ENCODE peak calls at places on chromosomes 11 and 22, in five cellular contexts. S, B, L, U and C are unnamed samples.

GRCh38 chr11:2665747-2666710 is 33.8 kb downstream of the KCNQ1OT1 start:
- DNase-seq in U (no peak), S (no peak), B (no peak), L (no peak), C (no peak)

GRCh38 chr11:70863186-70863585 is 389.2 kb downstream of the SHANK2 start:
- DNase-seq in U (no peak), S (no peak), B (no peak), L (no peak), C (no peak)

GRCh38 chr11:118291453-118291852 is 13.1 kb upstream of the CD3E start:
- DNase-seq in U (no peak), S (peak; percentile 40), B (no peak), L (no peak), C (no peak)

GRCh38 chr22:36387664-36387913 is 178 bp downstream of the MYH9 start:
- DNase-seq in S (no peak), L (no peak), U (no peak), B (no peak), C (no peak)

GRCh38 chr22:16955081-16955480 is 52.9 kb downstream of the GAB4 start:
- DNase-seq in L (no peak), B (no peak), S (no peak), U (no peak), C (no peak)

GRCh38 chr22:37498289-37498909 is 12.2 kb upstream of the MFNG start:
- DNase-seq in L (peak; percentile 44), U (peak; percentile 3), S (no peak), B (no peak), C (no peak)

GRCh38 chr11:111046291-111046690 is 199.2 kb upstream of the POU2AF2 start:
- DNase-seq in S (no peak), U (no peak), B (peak; percentile 63), L (no peak), C (no peak)

GRCh38 chr22:50076646-50077624 is 8.3 kb downstream of the MLC1 start:
- DNase-seq in B (no peak), U (no peak), L (no peak), S (no peak), C (no peak)

GRCh38 chr11:124788521-124788920 is 11.7 kb downstream of the MSANTD2 start:
- DNase-seq in U (no peak), B (no peak), S (no peak), L (no peak), C (peak; percentile 8)

GRCh38 chr22:25029181-25029580 is 76.7 kb downstream of the KIAA1671 start:
- DNase-seq in S (no peak), L (no peak), U (no peak), B (no peak), C (no peak)

GRCh38 chr11:95556342-95557151 is 233.0 kb downstream of the FAM76B start:
- DNase-seq in S (peak; percentile 35), L (peak; percentile 32), B (peak; percentile 68), U (no peak), C (peak; percentile 15)

GRCh38 chr11:36142439-36142838 is 146.8 kb downstream of the COMMD9 start:
- DNase-seq in S (no peak), B (no peak), L (no peak), U (no peak), C (no peak)

GRCh38 chr22:49006207-49007012 is 821.3 kb downstream of the BRD1 start:
- DNase-seq in U (no peak), S (no peak), B (no peak), L (no peak), C (no peak)

GRCh38 chr11:35619030-35619753 is 932 bp downstream of the FJX1 start:
- DNase-seq in B (peak; percentile 64), L (peak; percentile 73), S (peak; percentile 52), U (peak; percentile 64), C (no peak)

GRCh38 chr11:27625347-27625912 is 74.8 kb downstream of the BDNF start:
- DNase-seq in B (no peak), L (no peak), U (no peak), S (no peak), C (no peak)

GRCh38 chr11:103234974-103235373 is 125.7 kb downstream of the DYNC2H1 start:
- DNase-seq in S (peak; percentile 56), L (no peak), U (no peak), B (peak; percentile 14), C (no peak)

GRCh38 chr22:38697055-38697980 is 3.4 kb downstream of the JOSD1 start:
- DNase-seq in S (peak; percentile 36), L (no peak), B (peak; percentile 59), U (no peak), C (peak; percentile 42)

GRCh38 chr11:69352181-69352580 is 58.2 kb downstream of the MYEOV start:
- DNase-seq in S (peak; percentile 45), L (no peak), B (no peak), U (no peak), C (no peak)

GRCh38 chr22:47452184-47452583 is 689.7 kb downstream of the TBC1D22A start:
- DNase-seq in S (no peak), B (no peak), L (no peak), U (no peak), C (no peak)

GRCh38 chr11:85898456-85898855 is 43.3 kb downstream of the CCDC83 start:
- DNase-seq in L (no peak), U (no peak), B (no peak), S (peak; percentile 31), C (peak; percentile 22)

GRCh38 chr11:688681-689080 is 6.3 kb downstream of the DEAF1 start:
- DNase-seq in L (no peak), B (no peak), S (no peak), U (no peak), C (no peak)

GRCh38 chr22:21766933-21767462 is 31.4 kb upstream of the YPEL1 start:
- DNase-seq in U (no peak), B (no peak), S (no peak), L (no peak), C (no peak)

GRCh38 chr11:2940930-2941821 is 12.0 kb upstream of the PHLDA2 start:
- DNase-seq in L (no peak), U (no peak), B (peak; percentile 28), S (no peak), C (peak; percentile 69)

GRCh38 chr22:39316440-39317083 is 2.9 kb downstream of the RPL3 start:
- DNase-seq in B (peak; percentile 94), U (peak; percentile 36), L (no peak), S (peak; percentile 95), C (peak; percentile 93)

GRCh38 chr11:61828629-61829407 is 718 bp downstream of the FADS2 start:
- DNase-seq in L (peak; percentile 71), U (peak; percentile 17), B (peak; percentile 27), S (peak; percentile 34), C (peak; percentile 22)

GRCh38 chr11:65185869-65186341 is 4.2 kb downstream of the CAPN1 start:
- DNase-seq in S (no peak), B (no peak), L (no peak), U (no peak), C (no peak)

GRCh38 chr11:16604784-16605439 is 133.5 kb upstream of the C11orf58 start:
- DNase-seq in B (peak; percentile 40), L (no peak), U (peak; percentile 11), S (peak; percentile 29), C (peak; percentile 12)

GRCh38 chr11:126830216-126830615 is 170.4 kb downstream of the KIRREL3 start:
- DNase-seq in S (no peak), U (no peak), B (no peak), L (no peak), C (no peak)

GRCh38 chr11:124769804-124770774 is 8.0 kb upstream of the ESAM start:
- DNase-seq in L (no peak), U (no peak), S (peak; percentile 86), B (no peak), C (peak; percentile 77)

GRCh38 chr11:61966673-61967176 is 709 bp downstream of the FTH1 start:
- DNase-seq in L (no peak), S (peak; percentile 39), U (no peak), B (peak; percentile 30), C (no peak)

GRCh38 chr11:119990306-119991021 is 147.4 kb downstream of the TRIM29 start:
- DNase-seq in B (no peak), U (no peak), S (peak; percentile 4), L (no peak), C (no peak)

GRCh38 chr11:41497974-41498373 is 38.5 kb upstream of the LRRC4C start:
- DNase-seq in U (no peak), S (peak; percentile 44), L (no peak), B (no peak), C (no peak)

GRCh38 chr11:1484716-1485503 is 1.7 kb downstream of the MOB2 start:
- DNase-seq in B (no peak), S (no peak), L (no peak), U (no peak), C (no peak)

GRCh38 chr11:20417771-20418170 is 30.3 kb downstream of the PRMT3 start:
- DNase-seq in S (no peak), U (no peak), B (no peak), L (no peak), C (no peak)

GRCh38 chr22:31923166-31923565 is 21.2 kb upstream of the YWHAH start:
- DNase-seq in U (no peak), S (peak; percentile 9), B (no peak), L (no peak), C (no peak)

GRCh38 chr11:128763224-128763623 is 69.4 kb downstream of the FLI1 start:
- DNase-seq in S (no peak), L (no peak), B (peak; percentile 26), U (no peak), C (no peak)